ENCODE peak calls at places on chromosomes 1 and 21, in six cellular contexts. One of them, this sample, is unnamed.

GRCh38 chr21:44779417-44780139 is 22.0 kb downstream of the UBE2G2 start:
- DNase-seq in GM04504: no peak
- DNase-seq in GM23248: no peak
- DNase-seq in EL: no peak
- DNase-seq in non-pigmented ciliary epithelial cell: no peak
- DNase-seq in kidney: no peak
- DNase-seq in this sample: no peak

GRCh38 chr1:235867903-235868469 is 1.3 kb upstream of the LYST start:
- DNase-seq in GM23248: no peak
- DNase-seq in GM04504: no peak
- DNase-seq in non-pigmented ciliary epithelial cell: no peak
- DNase-seq in kidney: no peak
- DNase-seq in EL: no peak
- DNase-seq in this sample: no peak

GRCh38 chr1:173202430-173203145 is 4.5 kb downstream of the TNFSF4 start:
- DNase-seq in GM23248: peak
- DNase-seq in non-pigmented ciliary epithelial cell: peak
- DNase-seq in kidney: no peak
- DNase-seq in EL: peak
- DNase-seq in GM04504: peak
- DNase-seq in this sample: no peak

GRCh38 chr1:225450491-225451191 is 22.8 kb upstream of the LBR start:
- DNase-seq in non-pigmented ciliary epithelial cell: no peak
- DNase-seq in GM04504: no peak
- DNase-seq in EL: no peak
- DNase-seq in kidney: peak
- DNase-seq in GM23248: no peak
- DNase-seq in this sample: no peak

GRCh38 chr1:200558866-200559459 is 61.6 kb downstream of the KIF14 start:
- DNase-seq in GM04504: peak
- DNase-seq in EL: peak
- DNase-seq in non-pigmented ciliary epithelial cell: peak
- DNase-seq in GM23248: peak
- DNase-seq in kidney: no peak
- DNase-seq in this sample: no peak

GRCh38 chr1:160081261-160081936 is at the start of gene KCNJ9:
- DNase-seq in EL: peak
- DNase-seq in non-pigmented ciliary epithelial cell: no peak
- DNase-seq in GM23248: peak
- DNase-seq in kidney: peak
- DNase-seq in GM04504: no peak
- DNase-seq in this sample: peak

GRCh38 chr21:16330340-16331319 is 600.8 kb downstream of the USP25 start:
- DNase-seq in EL: peak
- DNase-seq in non-pigmented ciliary epithelial cell: peak
- DNase-seq in GM23248: peak
- DNase-seq in GM04504: peak
- DNase-seq in kidney: no peak
- DNase-seq in this sample: no peak

GRCh38 chr1:156675715-156676311 is 1.4 kb downstream of the NES start:
- DNase-seq in GM23248: no peak
- DNase-seq in kidney: no peak
- DNase-seq in non-pigmented ciliary epithelial cell: no peak
- DNase-seq in EL: peak
- DNase-seq in GM04504: no peak
- DNase-seq in this sample: no peak

GRCh38 chr21:34745557-34746255 is 76.9 kb downstream of the CLIC6 start:
- DNase-seq in GM23248: peak
- DNase-seq in GM04504: peak
- DNase-seq in kidney: peak
- DNase-seq in EL: peak
- DNase-seq in non-pigmented ciliary epithelial cell: peak
- DNase-seq in this sample: peak

GRCh38 chr21:28771790-28772501 is 220.7 kb downstream of the LTN1 start:
- DNase-seq in non-pigmented ciliary epithelial cell: peak
- DNase-seq in EL: peak
- DNase-seq in GM04504: peak
- DNase-seq in GM23248: peak
- DNase-seq in kidney: no peak
- DNase-seq in this sample: no peak

GRCh38 chr1:44501022-44501910 is 96.2 kb downstream of the RNF220 start:
- DNase-seq in EL: no peak
- DNase-seq in GM04504: no peak
- DNase-seq in non-pigmented ciliary epithelial cell: no peak
- DNase-seq in kidney: no peak
- DNase-seq in GM23248: no peak
- DNase-seq in this sample: no peak

GRCh38 chr21:26405071-26405470 is 168.0 kb downstream of the CYYR1 start:
- DNase-seq in kidney: no peak
- DNase-seq in EL: peak
- DNase-seq in non-pigmented ciliary epithelial cell: no peak
- DNase-seq in GM23248: peak
- DNase-seq in GM04504: no peak
- DNase-seq in this sample: no peak

GRCh38 chr1:29706936-29707335 is 470.6 kb downstream of the PTPRU start:
- DNase-seq in kidney: no peak
- DNase-seq in non-pigmented ciliary epithelial cell: no peak
- DNase-seq in GM23248: peak
- DNase-seq in EL: peak
- DNase-seq in GM04504: no peak
- DNase-seq in this sample: no peak

GRCh38 chr21:39451332-39452206 is at the start of gene SH3BGR:
- DNase-seq in GM23248: peak
- DNase-seq in kidney: no peak
- DNase-seq in GM04504: no peak
- DNase-seq in EL: no peak
- DNase-seq in non-pigmented ciliary epithelial cell: no peak
- DNase-seq in this sample: no peak

GRCh38 chr1:185520188-185520935 is 203.3 kb upstream of the IVNS1ABP start:
- DNase-seq in EL: peak
- DNase-seq in GM04504: no peak
- DNase-seq in kidney: no peak
- DNase-seq in non-pigmented ciliary epithelial cell: no peak
- DNase-seq in GM23248: peak
- DNase-seq in this sample: no peak

GRCh38 chr21:26849428-26850115 is 4.4 kb upstream of the ADAMTS1 start:
- DNase-seq in non-pigmented ciliary epithelial cell: no peak
- DNase-seq in EL: peak
- DNase-seq in GM04504: no peak
- DNase-seq in GM23248: peak
- DNase-seq in kidney: no peak
- DNase-seq in this sample: no peak

GRCh38 chr1:224589006-224589405 is 27.1 kb upstream of the CNIH3 start:
- DNase-seq in GM23248: peak
- DNase-seq in EL: peak
- DNase-seq in non-pigmented ciliary epithelial cell: peak
- DNase-seq in GM04504: no peak
- DNase-seq in kidney: no peak
- DNase-seq in this sample: no peak

GRCh38 chr1:202932476-202932875 is 5.4 kb upstream of the KLHL12 start:
- DNase-seq in GM23248: no peak
- DNase-seq in kidney: no peak
- DNase-seq in GM04504: no peak
- DNase-seq in EL: no peak
- DNase-seq in non-pigmented ciliary epithelial cell: no peak
- DNase-seq in this sample: no peak

GRCh38 chr1:63189677-63190076 is 132.7 kb upstream of the FOXD3 start:
- DNase-seq in kidney: no peak
- DNase-seq in non-pigmented ciliary epithelial cell: no peak
- DNase-seq in GM23248: no peak
- DNase-seq in GM04504: no peak
- DNase-seq in EL: peak
- DNase-seq in this sample: no peak

GRCh38 chr1:63746129-63746864 is 27.5 kb upstream of the ROR1 start:
- DNase-seq in GM23248: peak
- DNase-seq in EL: peak
- DNase-seq in kidney: peak
- DNase-seq in non-pigmented ciliary epithelial cell: peak
- DNase-seq in GM04504: no peak
- DNase-seq in this sample: no peak

GRCh38 chr21:35102488-35103407 is 53.6 kb upstream of the RUNX1 start:
- DNase-seq in EL: no peak
- DNase-seq in non-pigmented ciliary epithelial cell: no peak
- DNase-seq in GM23248: no peak
- DNase-seq in GM04504: no peak
- DNase-seq in kidney: no peak
- DNase-seq in this sample: peak

GRCh38 chr1:224541901-224542610 is 74.1 kb upstream of the CNIH3 start:
- DNase-seq in GM23248: peak
- DNase-seq in EL: no peak
- DNase-seq in GM04504: no peak
- DNase-seq in kidney: no peak
- DNase-seq in non-pigmented ciliary epithelial cell: no peak
- DNase-seq in this sample: no peak

GRCh38 chr1:17520041-17520440 is 19.5 kb upstream of the ARHGEF10L start:
- DNase-seq in GM23248: no peak
- DNase-seq in GM04504: no peak
- DNase-seq in kidney: peak
- DNase-seq in non-pigmented ciliary epithelial cell: no peak
- DNase-seq in EL: no peak
- DNase-seq in this sample: no peak